ENCODE peak calls at places on chromosomes 12 and 14, in seven cellular contexts. One of them, this sample, is unnamed.

GRCh38 chr12:29427964-29428363 is 47.0 kb upstream of the ERGIC2 start:
- DNase-seq in endodermal cell: peak
- DNase-seq in endothelial cell: no peak
- DNase-seq in choroid plexus epithelial cell: peak
- DNase-seq in CD4-positive, alpha-beta T cell: no peak
- DNase-seq in cardiac fibroblast: peak
- DNase-seq in PC-9: no peak
- DNase-seq in this sample: no peak

GRCh38 chr14:91229743-91230200 is 14.7 kb downstream of the GPR68 start:
- DNase-seq in PC-9: no peak
- DNase-seq in choroid plexus epithelial cell: peak
- DNase-seq in cardiac fibroblast: peak
- DNase-seq in endodermal cell: no peak
- DNase-seq in CD4-positive, alpha-beta T cell: peak
- DNase-seq in endothelial cell: no peak
- DNase-seq in this sample: no peak

GRCh38 chr14:104804481-104805325 is 3.8 kb downstream of the ZBTB42 start:
- DNase-seq in endodermal cell: no peak
- DNase-seq in CD4-positive, alpha-beta T cell: no peak
- DNase-seq in choroid plexus epithelial cell: no peak
- DNase-seq in cardiac fibroblast: no peak
- DNase-seq in endothelial cell: no peak
- DNase-seq in PC-9: no peak
- DNase-seq in this sample: no peak

GRCh38 chr14:101473045-101473729 is 88.1 kb upstream of the DIO3 start:
- DNase-seq in choroid plexus epithelial cell: peak
- DNase-seq in CD4-positive, alpha-beta T cell: no peak
- DNase-seq in cardiac fibroblast: no peak
- DNase-seq in endodermal cell: peak
- DNase-seq in PC-9: no peak
- DNase-seq in endothelial cell: no peak
- DNase-seq in this sample: no peak

GRCh38 chr14:104602933-104603325 is 1.6 kb downstream of the TMEM179 start:
- DNase-seq in endothelial cell: no peak
- DNase-seq in endodermal cell: no peak
- DNase-seq in CD4-positive, alpha-beta T cell: no peak
- DNase-seq in cardiac fibroblast: no peak
- DNase-seq in PC-9: no peak
- DNase-seq in choroid plexus epithelial cell: no peak
- DNase-seq in this sample: no peak

GRCh38 chr12:83042441-83043215 is 355.9 kb downstream of the TMTC2 start:
- DNase-seq in cardiac fibroblast: no peak
- DNase-seq in PC-9: no peak
- DNase-seq in endothelial cell: no peak
- DNase-seq in endodermal cell: peak
- DNase-seq in choroid plexus epithelial cell: peak
- DNase-seq in CD4-positive, alpha-beta T cell: no peak
- DNase-seq in this sample: no peak

GRCh38 chr14:49783394-49784010 is 15.5 kb downstream of the KLHDC2 start:
- DNase-seq in CD4-positive, alpha-beta T cell: no peak
- DNase-seq in endothelial cell: no peak
- DNase-seq in PC-9: no peak
- DNase-seq in choroid plexus epithelial cell: no peak
- DNase-seq in cardiac fibroblast: no peak
- DNase-seq in endodermal cell: no peak
- DNase-seq in this sample: no peak

GRCh38 chr14:60805881-60806569 is 71.5 kb downstream of the MNAT1 start:
- DNase-seq in endodermal cell: no peak
- DNase-seq in choroid plexus epithelial cell: peak
- DNase-seq in cardiac fibroblast: peak
- DNase-seq in endothelial cell: no peak
- DNase-seq in PC-9: no peak
- DNase-seq in CD4-positive, alpha-beta T cell: no peak
- DNase-seq in this sample: no peak

GRCh38 chr14:50059773-50060629 is 56.4 kb downstream of the VCPKMT start:
- DNase-seq in PC-9: no peak
- DNase-seq in CD4-positive, alpha-beta T cell: no peak
- DNase-seq in cardiac fibroblast: no peak
- DNase-seq in endothelial cell: no peak
- DNase-seq in choroid plexus epithelial cell: no peak
- DNase-seq in endodermal cell: peak
- DNase-seq in this sample: no peak

GRCh38 chr12:24909667-24910066 is 39.2 kb downstream of the BCAT1 start:
- DNase-seq in CD4-positive, alpha-beta T cell: no peak
- DNase-seq in choroid plexus epithelial cell: peak
- DNase-seq in endodermal cell: no peak
- DNase-seq in cardiac fibroblast: peak
- DNase-seq in endothelial cell: no peak
- DNase-seq in PC-9: no peak
- DNase-seq in this sample: no peak

GRCh38 chr12:109759076-109759420 is 45.4 kb downstream of the FAM222A start:
- DNase-seq in cardiac fibroblast: no peak
- DNase-seq in endodermal cell: peak
- DNase-seq in CD4-positive, alpha-beta T cell: no peak
- DNase-seq in PC-9: no peak
- DNase-seq in choroid plexus epithelial cell: no peak
- DNase-seq in endothelial cell: no peak
- DNase-seq in this sample: no peak

GRCh38 chr14:101086926-101087325 is 183.4 kb upstream of the RTL1 start:
- DNase-seq in endothelial cell: no peak
- DNase-seq in PC-9: no peak
- DNase-seq in endodermal cell: no peak
- DNase-seq in choroid plexus epithelial cell: no peak
- DNase-seq in CD4-positive, alpha-beta T cell: no peak
- DNase-seq in cardiac fibroblast: no peak
- DNase-seq in this sample: no peak

GRCh38 chr14:32329146-32329545 is at the start of gene AKAP6:
- DNase-seq in cardiac fibroblast: no peak
- DNase-seq in choroid plexus epithelial cell: no peak
- DNase-seq in CD4-positive, alpha-beta T cell: no peak
- DNase-seq in endodermal cell: no peak
- DNase-seq in endothelial cell: no peak
- DNase-seq in PC-9: no peak
- DNase-seq in this sample: peak

GRCh38 chr12:113066806-113067400 is 10.4 kb downstream of the DTX1 start:
- DNase-seq in choroid plexus epithelial cell: no peak
- DNase-seq in endodermal cell: peak
- DNase-seq in endothelial cell: no peak
- DNase-seq in CD4-positive, alpha-beta T cell: no peak
- DNase-seq in cardiac fibroblast: no peak
- DNase-seq in PC-9: no peak
- DNase-seq in this sample: no peak

GRCh38 chr12:69392146-69392928 is 32.8 kb downstream of the YEATS4 start:
- DNase-seq in CD4-positive, alpha-beta T cell: no peak
- DNase-seq in cardiac fibroblast: peak
- DNase-seq in endothelial cell: no peak
- DNase-seq in endodermal cell: no peak
- DNase-seq in choroid plexus epithelial cell: no peak
- DNase-seq in PC-9: no peak
- DNase-seq in this sample: no peak

DNA sequence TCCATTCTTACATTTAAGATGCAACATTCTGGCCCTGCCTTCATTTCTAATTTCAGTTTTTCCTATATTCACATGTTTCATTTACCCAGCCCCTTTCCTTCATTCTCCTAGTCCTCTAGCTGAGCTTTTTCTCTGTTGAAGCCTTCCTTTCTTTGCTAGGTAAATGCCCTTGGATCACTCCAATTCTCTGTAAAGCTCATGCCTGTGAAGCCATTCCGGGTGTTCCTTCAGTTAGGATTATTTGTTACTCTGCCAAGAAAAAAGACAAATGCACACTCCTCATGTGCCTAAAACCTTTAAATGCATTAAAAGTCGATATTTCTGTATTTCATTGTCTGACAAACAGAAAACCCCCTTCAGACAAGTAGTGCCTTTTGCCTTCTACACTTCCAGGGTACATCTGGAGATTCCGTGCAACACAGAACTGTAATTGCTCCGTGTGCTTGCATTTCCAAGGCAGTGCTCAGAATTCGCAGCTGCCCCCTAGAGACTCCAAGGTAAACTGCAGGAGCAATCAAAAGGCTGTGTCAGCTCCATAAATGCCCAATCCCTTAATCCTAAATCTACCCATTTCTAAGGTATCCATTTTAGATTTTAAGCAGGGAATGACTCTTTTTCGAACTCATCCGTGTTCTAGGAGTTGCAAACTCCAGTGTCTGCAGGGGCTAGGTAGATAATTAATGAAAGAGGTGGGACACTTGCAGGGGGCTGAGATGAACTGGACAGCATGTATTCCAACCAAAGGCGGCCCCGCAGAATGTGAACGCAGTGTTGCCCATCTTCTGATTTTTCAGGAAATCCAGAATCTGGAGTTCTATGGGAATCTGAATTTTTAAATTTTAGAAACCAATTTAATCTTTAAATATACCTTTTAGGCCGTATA is 320.2 kb downstream of the GRIN2B start:
- DNase-seq in endodermal cell: peak
- DNase-seq in choroid plexus epithelial cell: peak
- DNase-seq in PC-9: peak
- DNase-seq in CD4-positive, alpha-beta T cell: no peak
- DNase-seq in endothelial cell: peak
- DNase-seq in cardiac fibroblast: peak
- DNase-seq in this sample: peak
- TF ChIP-seq CTCF in endodermal cell: peak
- TF ChIP-seq CTCF in choroid plexus epithelial cell: peak
- TF ChIP-seq CTCF in PC-9: peak
- TF ChIP-seq CTCF in CD4-positive, alpha-beta T cell: peak
- TF ChIP-seq CTCF in endothelial cell: peak
- TF ChIP-seq CTCF in cardiac fibroblast: peak
- TF ChIP-seq CTCF in this sample: peak

GRCh38 chr12:2739069-2739468 is 55.7 kb upstream of the FKBP4 start:
- DNase-seq in PC-9: no peak
- DNase-seq in cardiac fibroblast: no peak
- DNase-seq in CD4-positive, alpha-beta T cell: no peak
- DNase-seq in endothelial cell: no peak
- DNase-seq in endodermal cell: no peak
- DNase-seq in choroid plexus epithelial cell: no peak
- DNase-seq in this sample: no peak

GRCh38 chr12:2737656-2738241 is 57.0 kb upstream of the FKBP4 start:
- DNase-seq in endothelial cell: no peak
- DNase-seq in endodermal cell: no peak
- DNase-seq in CD4-positive, alpha-beta T cell: no peak
- DNase-seq in cardiac fibroblast: no peak
- DNase-seq in PC-9: no peak
- DNase-seq in choroid plexus epithelial cell: no peak
- DNase-seq in this sample: no peak

GRCh38 chr12:2732290-2732689 is 62.5 kb upstream of the FKBP4 start:
- DNase-seq in endothelial cell: no peak
- DNase-seq in endodermal cell: no peak
- DNase-seq in PC-9: no peak
- DNase-seq in cardiac fibroblast: no peak
- DNase-seq in choroid plexus epithelial cell: no peak
- DNase-seq in CD4-positive, alpha-beta T cell: no peak
- DNase-seq in this sample: no peak

DNA sequence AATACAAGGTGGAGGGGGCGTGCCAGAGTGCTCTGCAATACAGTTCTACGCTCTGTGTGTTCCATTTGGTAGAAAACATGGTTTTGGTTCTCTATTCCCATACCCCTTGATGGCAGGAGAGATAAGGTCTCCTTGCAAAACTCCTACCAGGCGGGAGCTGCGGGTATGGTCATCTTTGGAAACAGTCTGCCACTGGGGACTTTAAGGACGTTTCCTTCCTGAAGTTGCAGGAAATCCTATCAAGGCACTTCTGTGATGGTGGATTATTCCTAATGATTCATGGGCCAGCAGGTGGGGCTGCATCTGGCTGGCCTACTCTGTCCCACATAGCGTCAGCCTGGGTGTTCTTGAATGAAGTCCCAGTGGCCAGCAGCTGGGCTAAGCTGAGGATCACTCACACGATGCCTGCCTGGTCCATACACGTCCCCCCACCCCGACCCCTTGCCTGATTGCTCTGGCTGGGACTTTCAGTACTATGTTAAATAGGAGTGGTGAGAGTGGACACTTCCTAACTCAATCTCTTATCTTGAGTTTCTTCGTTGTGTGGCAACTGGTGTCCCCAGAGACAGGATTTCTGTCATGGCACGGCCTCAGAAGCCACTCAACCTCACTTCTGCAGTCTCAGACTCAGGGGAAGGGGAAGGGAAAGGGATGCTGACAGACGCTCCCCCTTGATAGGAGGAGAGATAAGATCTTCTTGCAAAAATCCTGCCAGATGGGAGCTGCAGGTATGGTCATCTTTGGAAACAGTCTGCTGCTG is 61.1 kb upstream of the FKBP4 start:
- DNase-seq in CD4-positive, alpha-beta T cell: no peak
- DNase-seq in PC-9: no peak
- DNase-seq in choroid plexus epithelial cell: no peak
- DNase-seq in endodermal cell: no peak
- DNase-seq in cardiac fibroblast: no peak
- DNase-seq in endothelial cell: no peak
- DNase-seq in this sample: no peak
- TF ChIP-seq CTCF in CD4-positive, alpha-beta T cell: no peak
- TF ChIP-seq CTCF in PC-9: no peak
- TF ChIP-seq CTCF in choroid plexus epithelial cell: peak
- TF ChIP-seq CTCF in endodermal cell: peak
- TF ChIP-seq CTCF in cardiac fibroblast: no peak
- TF ChIP-seq CTCF in endothelial cell: no peak
- TF ChIP-seq CTCF in this sample: no peak

GRCh38 chr12:56751712-56752598 is at the start of gene PRIM1:
- DNase-seq in choroid plexus epithelial cell: peak
- DNase-seq in CD4-positive, alpha-beta T cell: peak
- DNase-seq in cardiac fibroblast: peak
- DNase-seq in endodermal cell: peak
- DNase-seq in PC-9: peak
- DNase-seq in endothelial cell: peak
- DNase-seq in this sample: peak
- TF ChIP-seq CTCF in choroid plexus epithelial cell: peak
- TF ChIP-seq CTCF in CD4-positive, alpha-beta T cell: peak
- TF ChIP-seq CTCF in cardiac fibroblast: peak
- TF ChIP-seq CTCF in endodermal cell: peak
- TF ChIP-seq CTCF in PC-9: peak
- TF ChIP-seq CTCF in endothelial cell: peak
- TF ChIP-seq CTCF in this sample: peak

DNA sequence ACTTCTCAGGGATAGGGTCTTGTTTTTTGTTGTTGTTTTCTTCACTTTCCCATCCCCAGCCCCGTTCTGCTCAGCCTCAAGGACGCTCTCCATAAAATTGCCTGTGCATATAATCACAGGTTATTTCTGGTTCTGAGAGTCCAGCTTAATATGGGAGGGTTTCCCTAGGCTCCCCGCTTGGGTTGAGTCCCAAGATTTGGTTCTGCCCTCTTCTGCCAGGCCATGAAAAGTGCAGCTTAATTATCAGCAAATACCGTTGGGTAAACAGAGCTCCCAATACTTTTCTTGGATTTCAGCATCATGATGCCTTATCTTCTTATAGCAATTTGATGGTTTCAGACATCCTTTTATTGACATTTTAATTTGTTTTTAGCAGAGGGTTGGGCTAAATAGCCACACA is 75.6 kb downstream of the GRIN2B start:
- DNase-seq in endodermal cell: no peak
- DNase-seq in CD4-positive, alpha-beta T cell: no peak
- DNase-seq in choroid plexus epithelial cell: no peak
- DNase-seq in cardiac fibroblast: no peak
- DNase-seq in PC-9: no peak
- DNase-seq in endothelial cell: no peak
- DNase-seq in this sample: no peak
- TF ChIP-seq CTCF in endodermal cell: peak
- TF ChIP-seq CTCF in CD4-positive, alpha-beta T cell: no peak
- TF ChIP-seq CTCF in choroid plexus epithelial cell: no peak
- TF ChIP-seq CTCF in cardiac fibroblast: no peak
- TF ChIP-seq CTCF in PC-9: no peak
- TF ChIP-seq CTCF in endothelial cell: no peak
- TF ChIP-seq CTCF in this sample: no peak

This sample was measured in neural crest cell.